ENCODE peak calls at places on chromosomes 6 and 20, in four cellular contexts. One of them, this sample, is unnamed.

GRCh38 chr6:106132153-106132698 is 46.1 kb downstream of the PRDM1 start:
- DNase-seq in H7: no peak
- DNase-seq in stomach: no peak
- DNase-seq in suprapubic skin: no peak
- DNase-seq in this sample: no peak

GRCh38 chr20:3808141-3808479 is 12.0 kb downstream of the CDC25B start:
- DNase-seq in stomach: peak; percentile 91
- DNase-seq in suprapubic skin: no peak
- DNase-seq in H7: no peak
- DNase-seq in this sample: peak; percentile 91

GRCh38 chr20:8342401-8342800 is 210.3 kb downstream of the PLCB1 start:
- DNase-seq in stomach: no peak
- DNase-seq in H7: no peak
- DNase-seq in suprapubic skin: no peak
- DNase-seq in this sample: no peak

GRCh38 chr20:46004813-46005505 is 3.7 kb upstream of the MMP9 start:
- DNase-seq in stomach: peak; percentile 47
- DNase-seq in H7: no peak
- DNase-seq in suprapubic skin: no peak
- DNase-seq in this sample: no peak

GRCh38 chr20:44728835-44729342 is 13.7 kb downstream of the CCN5 start:
- DNase-seq in stomach: peak; percentile 77
- DNase-seq in suprapubic skin: no peak
- DNase-seq in H7: peak; percentile 86
- DNase-seq in this sample: peak; percentile 83

GRCh38 chr20:61448396-61448795 is 196.3 kb downstream of the CDH4 start:
- DNase-seq in stomach: no peak
- DNase-seq in H7: no peak
- DNase-seq in suprapubic skin: no peak
- DNase-seq in this sample: no peak

GRCh38 chr6:160129886-160130615 is 8.4 kb downstream of the SLC22A1 start:
- DNase-seq in suprapubic skin: no peak
- DNase-seq in stomach: peak; percentile 17
- DNase-seq in H7: no peak
- DNase-seq in this sample: no peak

GRCh38 chr6:55918639-55919038 is 43.2 kb upstream of the BMP5 start:
- DNase-seq in suprapubic skin: no peak
- DNase-seq in H7: no peak
- DNase-seq in stomach: no peak
- DNase-seq in this sample: no peak

GRCh38 chr6:144033816-144034540 is 25.9 kb upstream of the PLAGL1 start:
- DNase-seq in H7: peak; percentile 8
- DNase-seq in suprapubic skin: no peak
- DNase-seq in stomach: no peak
- DNase-seq in this sample: no peak

GRCh38 chr6:108526739-108527174 is 34.0 kb upstream of the FOXO3 start:
- DNase-seq in suprapubic skin: no peak
- DNase-seq in H7: peak; percentile 60
- DNase-seq in stomach: no peak
- DNase-seq in this sample: no peak

GRCh38 chr6:163577404-163577803 is 162.9 kb downstream of the QKI start:
- DNase-seq in H7: no peak
- DNase-seq in stomach: no peak
- DNase-seq in suprapubic skin: no peak
- DNase-seq in this sample: no peak

GRCh38 chr6:99993533-99994251 is at the start of gene MCHR2:
- DNase-seq in suprapubic skin: no peak
- DNase-seq in H7: peak; percentile 72
- DNase-seq in stomach: no peak
- DNase-seq in this sample: no peak

GRCh38 chr6:146997062-146997461 is 207.2 kb upstream of the STXBP5 start:
- DNase-seq in stomach: no peak
- DNase-seq in H7: no peak
- DNase-seq in suprapubic skin: no peak
- DNase-seq in this sample: no peak

GRCh38 chr6:169904051-169904922 is 152.9 kb downstream of the ERMARD start:
- DNase-seq in H7: no peak
- DNase-seq in suprapubic skin: no peak
- DNase-seq in stomach: no peak
- DNase-seq in this sample: no peak

GRCh38 chr6:170101281-170102035 is 189.4 kb downstream of the DLL1 start:
- DNase-seq in stomach: peak; percentile 17
- DNase-seq in H7: peak; percentile 51
- DNase-seq in suprapubic skin: peak; percentile 59
- DNase-seq in this sample: peak; percentile 48

GRCh38 chr6:161373905-161374451 is 100.1 kb upstream of the AGPAT4 start:
- DNase-seq in stomach: peak; percentile 78
- DNase-seq in suprapubic skin: no peak
- DNase-seq in H7: peak; percentile 83
- DNase-seq in this sample: peak; percentile 72

GRCh38 chr6:141288947-141289346 is 843.8 kb upstream of the GJE1 start:
- DNase-seq in stomach: no peak
- DNase-seq in H7: no peak
- DNase-seq in suprapubic skin: no peak
- DNase-seq in this sample: no peak

GRCh38 chr20:56781108-56781739 is 152.1 kb downstream of the TFAP2C start:
- DNase-seq in H7: no peak
- DNase-seq in stomach: no peak
- DNase-seq in suprapubic skin: peak; percentile 87
- DNase-seq in this sample: no peak

GRCh38 chr6:36976005-36976261 is 10.1 kb downstream of the MTCH1 start:
- DNase-seq in stomach: no peak
- DNase-seq in H7: no peak
- DNase-seq in suprapubic skin: no peak
- DNase-seq in this sample: no peak

GRCh38 chr6:42453649-42454427 is 2.1 kb upstream of the TRERF1 start:
- DNase-seq in stomach: peak; percentile 54
- DNase-seq in H7: peak; percentile 50
- DNase-seq in suprapubic skin: peak; percentile 82
- DNase-seq in this sample: peak; percentile 61

GRCh38 chr6:1286972-1287600 is 24.8 kb upstream of the FOXQ1 start:
- DNase-seq in stomach: peak; percentile 43
- DNase-seq in H7: no peak
- DNase-seq in suprapubic skin: no peak
- DNase-seq in this sample: no peak

GRCh38 chr6:37638414-37639079 is 59.1 kb downstream of the MDGA1 start:
- DNase-seq in suprapubic skin: no peak
- DNase-seq in stomach: no peak
- DNase-seq in H7: no peak
- DNase-seq in this sample: no peak

GRCh38 chr20:8005033-8005432 is 14.5 kb downstream of the TMX4 start:
- DNase-seq in suprapubic skin: no peak
- DNase-seq in H7: no peak
- DNase-seq in stomach: no peak
- DNase-seq in this sample: no peak

GRCh38 chr6:40586800-40587201 is 363 bp downstream of the LRFN2 start:
- DNase-seq in stomach: peak; percentile 28
- DNase-seq in suprapubic skin: no peak
- DNase-seq in H7: peak; percentile 56
- DNase-seq in this sample: no peak

GRCh38 chr20:19920388-19921138 is 96.6 kb upstream of the NAA20 start:
- DNase-seq in H7: no peak
- DNase-seq in stomach: no peak
- DNase-seq in suprapubic skin: no peak
- DNase-seq in this sample: no peak

GRCh38 chr6:110053395-110054240 is 75.5 kb downstream of the GPR6 start:
- DNase-seq in stomach: no peak
- DNase-seq in suprapubic skin: no peak
- DNase-seq in H7: peak; percentile 48
- DNase-seq in this sample: no peak

GRCh38 chr20:40265872-40266533 is 423.0 kb downstream of the MAFB start:
- DNase-seq in suprapubic skin: no peak
- DNase-seq in H7: no peak
- DNase-seq in stomach: peak; percentile 39
- DNase-seq in this sample: no peak

DNA sequence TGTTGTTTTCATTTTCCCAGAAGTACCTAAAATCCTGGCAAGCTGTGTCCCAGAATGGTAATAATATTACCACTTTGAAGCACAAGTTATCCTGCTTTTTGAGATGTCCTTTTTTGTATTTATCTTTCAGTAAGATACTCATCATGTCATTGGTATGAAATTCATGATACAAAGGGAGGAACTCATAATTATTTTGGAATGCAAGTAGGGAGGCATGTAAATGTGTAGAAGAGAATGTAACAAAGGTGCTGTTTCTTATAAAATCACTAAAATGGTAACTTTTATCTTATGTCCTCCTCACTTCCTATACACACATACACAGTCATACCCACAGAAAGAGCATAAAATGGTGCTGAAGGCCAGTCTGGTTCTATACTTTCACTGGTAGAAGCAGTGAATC is 109.9 kb downstream of the CD2AP start:
- DNase-seq in suprapubic skin: no peak
- DNase-seq in H7: no peak
- DNase-seq in stomach: no peak
- DNase-seq in this sample: no peak
- H3K36me3 ChIP-seq in suprapubic skin: peaks cover 24% of the 10 kb centered on the region
- H3K36me3 ChIP-seq in H7: peaks cover 1% of the 10 kb centered on the region
- H3K36me3 ChIP-seq in stomach: peaks cover 76% of the 10 kb centered on the region
- H3K36me3 ChIP-seq in this sample: peaks cover under 1% of the 10 kb centered on the region

GRCh38 chr6:117547688-117548621 is 54.4 kb downstream of the GOPC start:
- DNase-seq in H7: peak; percentile 26
- DNase-seq in suprapubic skin: no peak
- DNase-seq in stomach: peak; percentile 32
- DNase-seq in this sample: peak; percentile 24
- H3K36me3 ChIP-seq in H7: no peaks in the 10 kb centered on the region
- H3K36me3 ChIP-seq in suprapubic skin: peaks cover 16% of the 10 kb centered on the region
- H3K36me3 ChIP-seq in stomach: peaks cover 47% of the 10 kb centered on the region
- H3K36me3 ChIP-seq in this sample: no peaks in the 10 kb centered on the region

DNA sequence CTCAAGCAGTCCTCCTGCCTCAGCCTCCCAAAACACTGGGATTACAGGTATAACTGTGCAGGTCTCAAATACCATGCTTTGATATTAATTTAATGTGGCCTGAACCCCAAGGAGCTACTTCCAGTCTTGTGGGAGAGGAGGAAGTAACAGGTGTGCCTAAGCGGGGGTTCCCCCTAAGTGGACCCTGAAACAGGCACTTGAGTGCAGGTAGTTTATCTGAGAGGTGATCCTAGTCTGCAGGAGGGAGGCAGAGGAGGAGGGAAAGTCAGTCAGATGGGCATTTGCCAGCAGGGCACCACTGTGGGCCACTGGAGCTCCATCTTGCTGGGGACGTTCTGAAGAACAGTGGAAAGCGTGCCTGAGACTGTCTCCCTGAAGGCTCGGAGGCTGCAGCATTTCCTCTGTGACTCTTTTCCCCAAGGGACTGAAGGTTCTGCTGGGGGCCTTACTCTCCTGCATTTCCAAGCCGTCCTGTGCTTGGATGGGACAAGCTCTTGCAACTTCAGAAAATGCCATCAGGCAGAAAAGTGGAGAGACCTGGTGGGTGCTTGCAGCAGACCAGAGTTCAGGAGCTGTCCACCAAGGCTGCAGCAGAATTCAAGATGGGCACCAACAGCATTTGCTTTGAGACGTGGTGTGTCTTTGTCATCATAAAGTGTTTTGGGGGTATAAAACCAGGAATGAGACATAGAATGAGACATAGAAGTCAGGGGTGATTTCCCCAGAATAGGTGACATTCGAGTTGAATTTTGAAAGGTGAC is 4.6 kb upstream of the DLGAP4 start:
- DNase-seq in H7: no peak
- DNase-seq in suprapubic skin: no peak
- DNase-seq in stomach: no peak
- DNase-seq in this sample: no peak
- H3K36me3 ChIP-seq in H7: no peaks in the 10 kb centered on the region
- H3K36me3 ChIP-seq in suprapubic skin: no peaks in the 10 kb centered on the region
- H3K36me3 ChIP-seq in stomach: no peaks in the 10 kb centered on the region
- H3K36me3 ChIP-seq in this sample: no peaks in the 10 kb centered on the region

GRCh38 chr6:30611856-30612194 is 5.2 kb downstream of the PPP1R10 start:
- DNase-seq in suprapubic skin: no peak
- DNase-seq in H7: no peak
- DNase-seq in stomach: no peak
- DNase-seq in this sample: no peak
- H3K36me3 ChIP-seq in suprapubic skin: peaks cover 32% of the 10 kb centered on the region
- H3K36me3 ChIP-seq in H7: peaks cover 33% of the 10 kb centered on the region
- H3K36me3 ChIP-seq in stomach: peaks cover 48% of the 10 kb centered on the region
- H3K36me3 ChIP-seq in this sample: no peaks in the 10 kb centered on the region

GRCh38 chr6:158813032-158813431 is 6.1 kb downstream of the EZR start:
- DNase-seq in H7: no peak
- DNase-seq in suprapubic skin: no peak
- DNase-seq in stomach: peak; percentile 22
- DNase-seq in this sample: no peak

GRCh38 chr6:158816329-158816728 is 2.8 kb downstream of the EZR start:
- DNase-seq in stomach: no peak
- DNase-seq in H7: no peak
- DNase-seq in suprapubic skin: no peak
- DNase-seq in this sample: no peak

GRCh38 chr6:158815915-158816314 is 3.3 kb downstream of the EZR start:
- DNase-seq in stomach: no peak
- DNase-seq in suprapubic skin: no peak
- DNase-seq in H7: no peak
- DNase-seq in this sample: no peak

GRCh38 chr6:158817298-158818007 is 1.7 kb downstream of the EZR start:
- DNase-seq in H7: no peak
- DNase-seq in suprapubic skin: no peak
- DNase-seq in stomach: peak; percentile 83
- DNase-seq in this sample: no peak

DNA sequence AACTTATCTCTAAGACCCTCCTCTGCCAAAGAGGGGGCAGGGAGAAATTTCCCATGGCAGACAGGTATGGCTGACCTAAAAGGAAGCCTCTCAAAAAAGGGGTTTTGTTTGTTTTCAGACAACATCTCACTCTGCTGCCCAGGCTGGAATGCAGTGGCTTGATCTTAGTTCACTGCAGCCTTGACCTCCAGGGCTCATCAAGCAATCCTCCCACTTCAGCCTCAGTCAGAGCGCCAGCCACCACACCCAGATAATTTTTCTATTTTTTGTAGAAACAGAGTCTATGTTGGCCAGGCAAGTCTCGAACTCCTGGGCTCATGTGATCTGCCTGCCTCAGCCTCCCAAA is 3.8 kb downstream of the EZR start:
- DNase-seq in stomach: peak; percentile 24
- DNase-seq in suprapubic skin: no peak
- DNase-seq in H7: no peak
- DNase-seq in this sample: no peak
- H3K36me3 ChIP-seq in stomach: peaks cover 22% of the 10 kb centered on the region
- H3K36me3 ChIP-seq in suprapubic skin: no peaks in the 10 kb centered on the region
- H3K36me3 ChIP-seq in H7: peaks cover 28% of the 10 kb centered on the region
- H3K36me3 ChIP-seq in this sample: no peaks in the 10 kb centered on the region